ENCODE peak calls at places on chromosomes 11 and 22, in ten cellular contexts. N is NCI-H187 treated with DMSO at 0.1 percent for 48 hours; Z is mesenchymal stem cell; M is NCI-H1092; Y is NCI-H524; R is substantia nigra; F is fibroblast of villous mesenchyme; A is C1 segment of cervical spinal cord; C is stimulated activated CD4-positive, alpha-beta T cell treated with anti-CD3 and anti-CD28 coated beads, TNF-alpha, amount 100 ng/mL, for 1 hour; S is SW 1271. K is an unnamed sample.

GRCh38 chr11:134749040-134749586 is 337.1 kb upstream of the B3GAT1 start:
- DNase-seq in N (no peak), Z (no peak), M (no peak), Y (peak; percentile 50), R (no peak), F (no peak), A (no peak), C (no peak), S (no peak), K (no peak)

GRCh38 chr11:47946682-47947575 is 33.4 kb upstream of the PTPRJ start:
- DNase-seq in N (no peak), Z (peak; percentile 93), M (no peak), Y (no peak), R (no peak), F (peak; percentile 92), A (no peak), C (no peak), S (peak; percentile 91), K (no peak)

GRCh38 chr11:57566035-57566504 is 1.4 kb downstream of the UBE2L6 start:
- DNase-seq in N (no peak), Z (peak; percentile 80), M (no peak), Y (no peak), R (no peak), F (peak; percentile 84), A (peak; percentile 35), C (no peak), S (peak; percentile 46), K (peak; percentile 54)

GRCh38 chr22:46070215-46070721 is 80.1 kb upstream of the PPARA start:
- DNase-seq in N (no peak), Z (peak; percentile 58), M (no peak), Y (no peak), R (no peak), F (peak; percentile 63), A (no peak), C (no peak), S (no peak), K (no peak)

GRCh38 chr11:117002639-117003305 is 95.5 kb downstream of the SIK3 start:
- DNase-seq in N (no peak), Z (no peak), M (no peak), Y (no peak), R (no peak), F (no peak), A (no peak), C (no peak), S (no peak), K (peak; percentile 20)

GRCh38 chr11:128424867-128425285 is 162.5 kb downstream of the ETS1 start:
- DNase-seq in N (no peak), Z (peak; percentile 93), M (no peak), Y (no peak), R (no peak), F (peak; percentile 41), A (no peak), C (no peak), S (no peak), K (no peak)

GRCh38 chr11:29006668-29007067 is 898.5 kb downstream of the METTL15 start:
- DNase-seq in N (no peak), Z (no peak), M (no peak), Y (no peak), R (no peak), F (no peak), A (no peak), C (no peak), S (no peak), K (no peak)

GRCh38 chr11:69110451-69110850 is 45.3 kb upstream of the SMIM38 start:
- DNase-seq in N (no peak), Z (no peak), M (no peak), Y (no peak), R (no peak), F (no peak), A (no peak), C (no peak), S (no peak), K (no peak)

GRCh38 chr11:94958118-94958517 is 15.2 kb downstream of the CWC15 start:
- DNase-seq in N (no peak), Z (peak; percentile 78), M (no peak), Y (no peak), R (no peak), F (peak; percentile 62), A (no peak), C (no peak), S (no peak), K (no peak)

GRCh38 chr22:42080287-42080686 is 787 bp downstream of the SMDT1 start:
- DNase-seq in N (no peak), Z (peak; percentile 75), M (peak; percentile 10), Y (no peak), R (no peak), F (peak; percentile 70), A (peak; percentile 33), C (no peak), S (no peak), K (no peak)